ENCODE peak calls at places on chromosome 1, in eight cellular contexts. H is endodermal cell; Z is natural killer cell treated with Interleukin-12 subunit alpha and Interleukin-12 subunit beta and Interleukin-15 and Interleukin-18, amount 100 ng/mL, for 72 hours; F is GM03348; U is nephron progenitor cell; C is activated T-helper 1 cell treated with anti-CD3 and anti-CD28 coated beads, Interleukin-12 subunit alpha, Interleukin-12 subunit beta, Interleukin-2, Interleukin-4 antibody, amounts not matched to agents 30 ng/mL and 10 ng/mL and 1 ng/mL, durations not matched to agents 14 hours and 24 hours and 36 hours; J is endothelial cell of umbilical vein; K is GM12892. S is an unnamed sample.

GRCh38 chr1:230132758-230133157 is 65.7 kb downstream of the GALNT2 start:
- DNase-seq in H (no peak), Z (no peak), F (no peak), U (no peak), C (no peak), J (no peak), K (no peak), S (no peak)

GRCh38 chr1:164504699-164505098 is 54.3 kb upstream of the PBX1 start:
- DNase-seq in H (no peak), Z (no peak), F (no peak), U (no peak), C (no peak), J (no peak), K (no peak), S (peak; percentile 23)

GRCh38 chr1:24109166-24109483 is 2.8 kb downstream of the MYOM3 start:
- DNase-seq in H (no peak), Z (no peak), F (no peak), U (no peak), C (no peak), J (no peak), K (no peak), S (no peak)

GRCh38 chr1:21594935-21595897 is 73.9 kb downstream of the RAP1GAP start:
- DNase-seq in H (peak; percentile 91), Z (no peak), F (peak; percentile 81), U (peak; percentile 76), C (peak; percentile 25), J (peak; percentile 49), K (peak; percentile 64), S (peak; percentile 77)

GRCh38 chr1:218383681-218384080 is 38.5 kb downstream of the TGFB2 start:
- DNase-seq in H (no peak), Z (no peak), F (no peak), U (no peak), C (no peak), J (peak; percentile 91), K (no peak), S (peak; percentile 37)

GRCh38 chr1:212700892-212701819 is 1.5 kb upstream of the BATF3 start:
- DNase-seq in H (peak; percentile 87), Z (no peak), F (peak; percentile 70), U (peak; percentile 58), C (no peak), J (peak; percentile 65), K (no peak), S (peak; percentile 58)

GRCh38 chr1:51908499-51908898 is 30.0 kb upstream of the NRDC start:
- DNase-seq in H (no peak), Z (no peak), F (no peak), U (no peak), C (no peak), J (no peak), K (no peak), S (no peak)

GRCh38 chr1:35554261-35555211 is 2.7 kb downstream of the KIAA0319L start:
- DNase-seq in H (no peak), Z (no peak), F (no peak), U (no peak), C (no peak), J (peak; percentile 64), K (no peak), S (no peak)

GRCh38 chr1:226082959-226083302 is 20.4 kb downstream of the H3-3A start:
- DNase-seq in H (peak; percentile 85), Z (peak; percentile 68), F (peak; percentile 76), U (peak; percentile 69), C (no peak), J (peak; percentile 51), K (no peak), S (peak; percentile 43)

GRCh38 chr1:234139966-234140365 is 233.3 kb upstream of the COA6 start:
- DNase-seq in H (no peak), Z (no peak), F (no peak), U (no peak), C (no peak), J (peak; percentile 16), K (no peak), S (peak; percentile 41)

GRCh38 chr1:112144738-112145426 is 155.4 kb upstream of the KCND3 start:
- DNase-seq in H (no peak), Z (no peak), F (no peak), U (no peak), C (no peak), J (no peak), K (no peak), S (no peak)

GRCh38 chr1:151342021-151342420 is 5.0 kb downstream of the RFX5 start:
- DNase-seq in H (no peak), Z (no peak), F (no peak), U (no peak), C (no peak), J (no peak), K (no peak), S (no peak)

GRCh38 chr1:54980528-54981241 is at the start of gene TMEM61:
- DNase-seq in H (peak; percentile 79), Z (no peak), F (peak; percentile 60), U (peak; percentile 54), C (no peak), J (no peak), K (no peak), S (no peak)

GRCh38 chr1:39154553-39155361 is 49.7 kb upstream of the MACF1 start:
- DNase-seq in H (no peak), Z (no peak), F (peak; percentile 82), U (no peak), C (no peak), J (peak; percentile 78), K (no peak), S (peak; percentile 90)

GRCh38 chr1:157105988-157106812 is 6.6 kb upstream of the ETV3L start:
- DNase-seq in H (no peak), Z (peak; percentile 89), F (peak; percentile 89), U (no peak), C (peak; percentile 28), J (peak; percentile 67), K (peak; percentile 70), S (peak; percentile 92)

GRCh38 chr1:42756956-42757891 is 9.6 kb downstream of the P3H1 start:
- DNase-seq in H (peak; percentile 75), Z (no peak), F (peak; percentile 78), U (peak; percentile 31), C (no peak), J (peak; percentile 55), K (no peak), S (peak; percentile 78)

GRCh38 chr1:6612641-6613360 is 730 bp upstream of the PHF13 start:
- DNase-seq in H (no peak), Z (no peak), F (peak; percentile 90), U (no peak), C (no peak), J (peak; percentile 68), K (peak; percentile 74), S (peak; percentile 39)

GRCh38 chr1:178620584-178621475 is 104.2 kb upstream of the RALGPS2 start:
- DNase-seq in H (no peak), Z (no peak), F (no peak), U (no peak), C (no peak), J (no peak), K (no peak), S (no peak)

S was measured in cardiac fibroblast.